ENCODE peak calls at places on chromosome 1, in four cellular contexts. F, N, B and C are unnamed samples. For H3K4me1, the result is how much of the 10 kb centered on the place peaks cover.

GRCh38 chr1:150268342-150268705 is 492 bp downstream of the APH1A start:
- DNase-seq in F (no peak), N (no peak), B (peak), C (no peak)

GRCh38 chr1:9202240-9202870 is 32.2 kb upstream of the H6PD start:
- DNase-seq in F (no peak), N (no peak), B (no peak), C (no peak)

GRCh38 chr1:248343451-248343850 is 5.1 kb upstream of the OR14C36 start:
- DNase-seq in F (no peak), N (no peak), B (no peak), C (no peak)

GRCh38 chr1:109910123-109910962 is at the start of gene CSF1:
- DNase-seq in F (peak), N (peak), B (peak), C (peak)

GRCh38 chr1:82258887-82259286 is 458.2 kb downstream of the ADGRL2 start:
- DNase-seq in F (no peak), N (no peak), B (no peak), C (no peak)

GRCh38 chr1:180974236-180974635 is 48.4 kb downstream of the STX6 start:
- DNase-seq in F (no peak), N (no peak), B (no peak), C (no peak)

GRCh38 chr1:10909697-10910489 is 102.6 kb upstream of the TARDBP start:
- DNase-seq in F (peak), N (peak), B (peak), C (peak)

GRCh38 chr1:2984399-2985061 is 36.7 kb upstream of the ACTRT2 start:
- DNase-seq in F (no peak), N (peak), B (no peak), C (no peak)

GRCh38 chr1:116359060-116359830 is 13.8 kb upstream of the ATP1A1 start:
- DNase-seq in F (no peak), N (no peak), B (no peak), C (no peak)

GRCh38 chr1:18302788-18303413 is 177.8 kb upstream of the KLHDC7A start:
- DNase-seq in F (no peak), N (no peak), B (no peak), C (no peak)

GRCh38 chr1:23585321-23586022 is 26.2 kb upstream of the ID3 start:
- DNase-seq in F (no peak), N (no peak), B (no peak), C (no peak)

GRCh38 chr1:46450160-46450517 is 39.5 kb upstream of the DMBX1 start:
- DNase-seq in F (no peak), N (no peak), B (no peak), C (no peak)

GRCh38 chr1:94481473-94481933 is 60.1 kb downstream of the F3 start:
- DNase-seq in F (no peak), N (no peak), B (peak), C (peak)

GRCh38 chr1:59029768-59030167 is 245.9 kb upstream of the JUN start:
- DNase-seq in F (no peak), N (no peak), B (no peak), C (no peak)

GRCh38 chr1:25056536-25056935 is 126.5 kb upstream of the RUNX3 start:
- DNase-seq in F (no peak), N (no peak), B (no peak), C (no peak)

GRCh38 chr1:149888160-149888998 is 11.0 kb upstream of the BOLA1 start:
- DNase-seq in F (peak), N (peak), B (peak), C (peak)

GRCh38 chr1:45035631-45036301 is 23.7 kb downstream of the UROD start:
- DNase-seq in F (no peak), N (no peak), B (no peak), C (no peak)

GRCh38 chr1:119367332-119368124 is 1.1 kb upstream of the HAO2 start:
- DNase-seq in F (no peak), N (no peak), B (no peak), C (no peak)

GRCh38 chr1:78703806-78704205 is 54.2 kb downstream of the IFI44 start:
- DNase-seq in F (no peak), N (no peak), B (no peak), C (no peak)

GRCh38 chr1:211468595-211468994 is 23.4 kb downstream of the RD3 start:
- DNase-seq in F (no peak), N (peak), B (peak), C (no peak)

GRCh38 chr1:60621524-60621923 is 460.8 kb upstream of the NFIA start:
- DNase-seq in F (peak), N (no peak), B (no peak), C (no peak)

GRCh38 chr1:147292635-147293251 is 50.3 kb downstream of the CHD1L start:
- DNase-seq in F (no peak), N (no peak), B (no peak), C (no peak)

GRCh38 chr1:236143104-236143948 is 987 bp downstream of the GPR137B start:
- DNase-seq in F (peak), N (no peak), B (no peak), C (no peak)

GRCh38 chr1:161382214-161383019 is 14.7 kb upstream of the CFAP126 start:
- DNase-seq in F (no peak), N (no peak), B (no peak), C (no peak)

GRCh38 chr1:211610779-211611556 is 32.0 kb upstream of the SLC30A1 start:
- DNase-seq in F (no peak), N (peak), B (peak), C (no peak)

GRCh38 chr1:91672601-91673161 is 172.0 kb downstream of the CDC7 start:
- DNase-seq in F (no peak), N (no peak), B (no peak), C (no peak)

DNA sequence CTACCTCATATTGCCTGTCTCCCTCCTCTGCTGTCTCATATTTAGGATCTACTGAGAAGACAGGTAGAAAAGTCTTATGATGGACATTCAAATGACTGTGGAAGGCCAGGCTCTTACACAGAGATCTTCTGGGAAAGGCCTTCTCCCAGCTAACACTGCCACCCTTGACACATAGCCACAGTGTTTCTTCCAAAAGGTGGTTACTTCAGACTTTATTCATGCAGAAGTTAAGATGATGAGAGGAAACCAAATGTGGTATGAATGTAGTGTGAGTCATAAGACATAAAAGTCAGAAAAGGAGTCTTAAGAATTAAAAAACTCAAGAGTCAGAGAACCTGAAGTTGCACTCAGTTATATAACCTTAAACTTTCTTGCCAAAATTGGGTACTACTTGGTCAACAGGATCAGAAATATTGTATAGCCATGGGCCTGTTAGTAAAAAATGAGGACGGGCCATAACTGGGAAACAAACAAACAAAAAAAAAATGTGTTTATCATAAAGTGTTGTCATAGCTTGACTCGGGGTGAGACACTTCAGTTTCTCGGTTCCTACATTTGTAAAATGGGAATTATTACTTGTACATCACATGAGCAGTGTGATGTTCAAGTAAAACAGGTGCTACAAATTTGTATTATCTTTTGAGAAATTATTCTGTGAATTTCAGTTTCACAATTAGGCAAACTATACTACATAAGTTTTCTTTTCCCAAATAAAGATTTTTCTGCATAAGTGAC is 1.2 kb upstream of the DENND1B start:
- DNase-seq in F (no peak), N (no peak), B (no peak), C (no peak)
- H3K4me1 ChIP-seq in F (under half), N (under half), B (under half), C (under half)

GRCh38 chr1:32791881-32792280 is 25.3 kb downstream of the YARS1 start:
- DNase-seq in F (no peak), N (no peak), B (no peak), C (no peak)

GRCh38 chr1:32782086-32782485 is 35.1 kb downstream of the YARS1 start:
- DNase-seq in F (no peak), N (no peak), B (no peak), C (no peak)

GRCh38 chr1:32783851-32784250 is 33.3 kb downstream of the YARS1 start:
- DNase-seq in F (no peak), N (no peak), B (no peak), C (no peak)

GRCh38 chr1:32784817-32785216 is 32.3 kb downstream of the YARS1 start:
- DNase-seq in F (no peak), N (no peak), B (no peak), C (no peak)

GRCh38 chr1:32786856-32787255 is 30.3 kb downstream of the YARS1 start:
- DNase-seq in F (no peak), N (no peak), B (no peak), C (no peak)
- TF ChIP-seq CTCF in F (no peak), N (peak), B (peak), C (no peak)

GRCh38 chr1:219460561-219461511 is 152.1 kb downstream of the ZC3H11B start:
- DNase-seq in F (no peak), N (no peak), B (no peak), C (no peak)
- H3K4me3 ChIP-seq in F (no peak), N (no peak), B (no peak), C (no peak)

GRCh38 chr1:37476087-37476452 is 1.7 kb downstream of the ZC3H12A start:
- DNase-seq in F (no peak), N (no peak), B (no peak), C (no peak)

GRCh38 chr1:37474697-37475379 is 458 bp downstream of the ZC3H12A start:
- DNase-seq in F (peak), N (no peak), B (peak), C (no peak)

GRCh38 chr1:37474051-37474696 is at the start of gene ZC3H12A:
- DNase-seq in F (peak), N (peak), B (peak), C (peak)

GRCh38 chr1:37476460-37477197 is 2.2 kb downstream of the ZC3H12A start:
- DNase-seq in F (peak), N (peak), B (peak), C (peak)

DNA sequence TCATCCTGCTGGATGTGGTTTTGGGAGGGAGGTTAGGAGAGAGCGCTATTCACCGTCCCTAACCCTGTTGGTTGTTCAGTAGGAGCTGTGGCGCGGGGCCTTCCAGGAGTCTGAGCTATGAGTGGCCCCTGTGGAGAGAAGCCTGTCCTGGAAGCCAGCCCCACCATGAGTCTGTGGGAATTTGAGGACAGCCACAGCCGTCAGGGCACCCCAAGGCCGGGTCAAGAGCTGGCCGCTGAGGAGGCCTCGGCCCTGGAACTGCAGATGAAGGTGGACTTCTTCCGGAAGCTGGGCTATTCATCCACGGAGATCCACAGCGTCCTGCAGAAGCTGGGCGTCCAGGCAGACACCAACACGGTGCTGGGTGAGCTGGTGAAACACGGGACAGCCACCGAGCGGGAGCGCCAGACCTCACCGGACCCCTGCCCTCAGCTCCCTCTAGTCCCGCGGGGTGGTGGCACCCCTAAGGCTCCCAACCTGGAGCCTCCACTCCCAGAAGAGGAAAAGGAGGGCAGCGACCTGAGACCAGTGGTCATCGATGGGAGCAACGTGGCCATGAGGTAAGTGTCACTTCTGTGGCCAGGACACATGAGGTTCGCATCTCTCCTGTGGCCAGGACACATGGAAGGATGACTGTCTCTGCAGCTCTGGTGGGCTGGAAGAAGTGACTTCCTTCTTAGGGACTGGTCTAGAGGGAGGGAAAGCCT is 1.2 kb downstream of the ZC3H12A start:
- DNase-seq in F (peak), N (no peak), B (no peak), C (no peak)
- H3K4me1 ChIP-seq in F (half or more), N (half or more), B (half or more), C (under half)

GRCh38 chr1:212700597-212700891 is 904 bp upstream of the BATF3 start:
- DNase-seq in F (no peak), N (no peak), B (no peak), C (no peak)

GRCh38 chr1:212701910-212702309 is 2.3 kb upstream of the BATF3 start:
- DNase-seq in F (no peak), N (no peak), B (no peak), C (no peak)

GRCh38 chr1:212702672-212703071 is 3.0 kb upstream of the BATF3 start:
- DNase-seq in F (no peak), N (no peak), B (no peak), C (no peak)

GRCh38 chr1:212699839-212700596 is at the start of gene BATF3:
- DNase-seq in F (peak), N (peak), B (peak), C (peak)

GRCh38 chr1:212700892-212701819 is 1.5 kb upstream of the BATF3 start:
- DNase-seq in F (peak), N (peak), B (peak), C (peak)
- TF ChIP-seq CTCF in F (no peak), N (peak), B (no peak), C (no peak)

DNA sequence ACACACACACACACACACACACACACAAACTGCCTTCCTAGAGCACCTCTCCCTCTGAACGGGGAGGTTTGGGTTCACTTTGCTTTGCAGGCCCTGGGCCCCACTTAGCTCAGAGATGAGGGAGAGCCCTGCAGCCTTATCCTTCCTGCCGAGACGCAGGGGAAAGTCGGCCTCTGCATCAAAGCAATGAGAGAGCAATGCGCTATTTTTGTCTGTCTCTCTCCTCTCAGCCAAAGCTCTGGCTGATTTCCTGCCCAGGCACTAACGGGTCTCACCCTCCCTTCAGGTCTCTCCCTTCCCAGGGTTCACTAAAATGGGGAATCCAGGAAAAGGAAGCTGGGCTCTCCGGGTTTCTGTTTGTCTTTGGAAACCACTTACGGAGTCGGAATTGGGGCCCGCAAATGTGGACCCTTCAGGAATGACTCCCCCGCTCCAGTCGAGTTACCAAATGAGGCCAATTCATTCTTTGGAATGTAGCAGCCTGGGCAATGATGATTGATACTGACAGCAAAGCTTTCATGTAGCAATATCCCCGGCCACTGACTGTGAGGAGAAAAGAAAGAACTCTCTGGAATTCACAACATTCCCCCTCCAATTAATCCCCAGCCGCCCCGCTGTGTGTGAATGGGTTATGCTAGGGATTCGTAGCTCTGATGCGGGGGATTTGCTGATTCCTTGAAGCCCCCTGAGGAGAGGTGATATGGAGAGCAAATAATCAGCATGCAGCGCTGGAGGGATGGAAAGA is 61.5 kb upstream of the WLS start:
- DNase-seq in F (no peak), N (peak), B (no peak), C (no peak)
- H3K4me3 ChIP-seq in F (peak), N (peak), B (no peak), C (no peak)

GRCh38 chr1:13732971-13733667 is 33.1 kb downstream of the PRDM2 start:
- DNase-seq in F (no peak), N (no peak), B (no peak), C (no peak)

GRCh38 chr1:13731897-13732296 is 31.9 kb downstream of the PRDM2 start:
- DNase-seq in F (no peak), N (no peak), B (no peak), C (no peak)

GRCh38 chr1:13733705-13734104 is 33.7 kb downstream of the PRDM2 start:
- DNase-seq in F (no peak), N (no peak), B (no peak), C (no peak)

GRCh38 chr1:13730301-13730700 is 30.3 kb downstream of the PRDM2 start:
- DNase-seq in F (no peak), N (no peak), B (no peak), C (no peak)

DNA sequence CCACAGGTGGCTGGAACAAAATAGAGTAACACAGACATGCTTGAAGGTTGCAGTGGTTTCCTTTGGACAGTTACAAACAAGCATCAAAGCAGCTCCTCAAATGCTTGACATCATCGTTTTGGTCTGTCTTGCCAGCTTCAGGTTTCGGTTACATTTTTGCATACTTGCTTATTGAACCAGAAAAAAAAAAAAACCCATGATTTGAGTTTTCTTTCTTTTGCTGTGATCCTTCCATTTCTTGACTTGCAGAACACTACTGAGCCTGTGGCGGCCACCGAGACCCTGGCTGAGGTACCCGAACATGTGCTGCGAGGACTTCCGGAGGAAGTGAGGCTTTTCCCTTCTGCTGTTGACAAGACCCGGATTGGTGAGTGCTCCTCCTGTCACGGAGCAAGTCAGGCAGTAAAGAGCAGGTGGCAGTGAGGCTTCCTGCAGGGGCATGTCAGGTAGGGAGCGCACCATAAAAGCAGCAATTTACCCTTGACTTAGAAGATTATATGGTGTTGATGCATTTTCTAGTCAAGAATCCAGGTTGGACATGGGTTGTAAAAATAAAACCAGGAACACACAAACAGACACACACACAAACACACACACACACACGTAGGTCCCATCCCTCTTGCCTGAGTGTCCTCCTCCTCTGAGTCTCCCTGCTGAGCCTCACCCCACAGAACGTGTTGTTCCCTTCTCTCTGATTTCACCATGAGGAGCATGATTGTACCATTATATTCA is 30.9 kb downstream of the PRDM2 start:
- DNase-seq in F (no peak), N (no peak), B (peak), C (peak)
- H3K4me1 ChIP-seq in F (under half), N (under half), B (under half), C (under half)

DNA sequence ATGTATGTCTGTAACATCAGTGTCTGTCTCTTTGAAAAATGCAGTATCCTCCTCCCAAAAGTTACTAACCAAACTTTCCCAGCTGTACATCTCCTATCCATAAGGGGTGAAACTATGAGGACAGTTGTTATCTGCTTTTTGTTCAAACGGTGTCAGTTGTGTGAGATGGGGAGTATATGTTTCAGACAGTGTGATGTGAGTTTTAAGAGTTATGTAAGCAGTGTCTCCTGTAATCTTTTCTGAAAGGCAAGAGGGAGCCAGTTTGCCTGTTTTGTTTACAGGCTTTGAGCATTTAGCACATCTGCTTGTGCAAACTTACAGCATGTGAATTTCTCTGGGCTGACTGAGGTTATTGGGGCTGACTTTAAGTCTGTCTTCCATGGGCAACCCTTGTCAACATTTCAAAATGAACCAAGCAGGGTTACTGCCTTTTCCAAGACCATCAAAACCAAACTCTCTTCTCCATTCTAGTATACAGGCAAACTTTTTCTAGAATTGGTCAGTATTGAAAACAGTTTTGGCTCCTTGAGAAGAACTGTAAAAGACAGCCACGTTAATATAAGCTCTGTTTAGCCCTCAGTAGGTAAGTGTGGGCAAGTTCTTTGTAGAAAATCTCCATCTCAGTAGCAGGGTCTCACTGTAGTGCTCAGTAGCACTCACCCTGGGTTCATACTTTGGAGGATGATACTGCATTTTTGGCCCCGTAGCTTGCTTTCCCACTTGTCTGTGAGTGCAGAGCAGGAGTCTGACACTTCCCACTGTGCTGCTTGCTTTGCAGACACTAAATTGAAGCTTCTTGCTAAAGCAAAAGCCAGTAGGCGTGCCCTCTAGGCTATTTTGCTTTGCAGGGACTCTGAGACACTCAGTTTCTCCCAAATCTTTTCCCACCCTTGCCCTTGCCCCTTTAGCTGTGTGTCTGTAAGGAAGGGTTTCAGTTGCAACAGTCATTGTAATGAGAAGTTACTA is 34.5 kb upstream of the CACYBP start:
- DNase-seq in F (no peak), N (no peak), B (no peak), C (no peak)
- TF ChIP-seq CTCF in F (no peak), N (no peak), B (no peak), C (no peak)